ENCODE peak calls at places on chromosomes 6 and 20, in five cellular contexts. B, J, X, I and U are unnamed samples.

GRCh38 chr20:44026932-44027685 is 112.5 kb downstream of the TOX2 start:
- DNase-seq in B (peak; percentile 49), J (no peak), X (peak; percentile 46), I (no peak), U (no peak)

GRCh38 chr6:90158945-90159344 is 137.7 kb downstream of the BACH2 start:
- DNase-seq in B (no peak), J (no peak), X (no peak), I (no peak), U (no peak)

GRCh38 chr20:58438970-58439808 is 50.2 kb downstream of the VAPB start:
- DNase-seq in B (no peak), J (no peak), X (no peak), I (no peak), U (no peak)

GRCh38 chr20:52312131-52312729 is 120.7 kb upstream of the ZFP64 start:
- DNase-seq in B (peak; percentile 65), J (peak; percentile 79), X (no peak), I (no peak), U (peak; percentile 61)

GRCh38 chr6:16179970-16180431 is 51.1 kb downstream of the MYLIP start:
- DNase-seq in B (no peak), J (no peak), X (no peak), I (no peak), U (no peak)

GRCh38 chr20:44810061-44810390 is 320 bp downstream of the RIMS4 start:
- DNase-seq in B (no peak), J (no peak), X (no peak), I (no peak), U (no peak)

GRCh38 chr6:124613050-124613449 is 349.2 kb upstream of the RNF217 start:
- DNase-seq in B (no peak), J (no peak), X (no peak), I (no peak), U (no peak)

GRCh38 chr6:109772961-109773431 is 81.9 kb downstream of the FIG4 start:
- DNase-seq in B (peak; percentile 57), J (peak; percentile 90), X (no peak), I (peak; percentile 64), U (peak; percentile 45)

GRCh38 chr6:37323568-37323967 is 30.2 kb upstream of the RNF8 start:
- DNase-seq in B (peak; percentile 52), J (peak; percentile 61), X (no peak), I (no peak), U (peak; percentile 15)

GRCh38 chr6:52815167-52816092 is 11.8 kb upstream of the GSTA1 start:
- DNase-seq in B (peak; percentile 58), J (peak; percentile 57), X (peak; percentile 58), I (no peak), U (peak; percentile 42)

GRCh38 chr20:32569018-32569379 is 16.1 kb downstream of the NOL4L start:
- DNase-seq in B (no peak), J (no peak), X (no peak), I (no peak), U (no peak)

GRCh38 chr6:219641-220198 is 72.6 kb upstream of the DUSP22 start:
- DNase-seq in B (peak; percentile 63), J (peak; percentile 50), X (peak; percentile 83), I (peak; percentile 64), U (peak; percentile 51)

GRCh38 chr6:31365864-31366263 is 8.9 kb upstream of the HLA-B start:
- DNase-seq in B (no peak), J (no peak), X (no peak), I (no peak), U (no peak)

GRCh38 chr6:73580247-73581149 is 59.7 kb upstream of the EEF1A1 start:
- DNase-seq in B (peak; percentile 97), J (peak; percentile 98), X (peak; percentile 88), I (peak; percentile 78), U (peak; percentile 99)

GRCh38 chr6:100288311-100288710 is 176.4 kb downstream of the SIM1 start:
- DNase-seq in B (no peak), J (no peak), X (no peak), I (no peak), U (no peak)

GRCh38 chr6:91864911-91865310 is 1278.0 kb upstream of the MAP3K7 start:
- DNase-seq in B (no peak), J (no peak), X (no peak), I (no peak), U (no peak)

GRCh38 chr20:17898548-17898994 is 70.0 kb downstream of the SNX5 start:
- DNase-seq in B (peak; percentile 73), J (peak; percentile 84), X (peak; percentile 73), I (peak; percentile 64), U (peak; percentile 65)

GRCh38 chr6:134882426-134883038 is 67.4 kb downstream of the ALDH8A1 start:
- DNase-seq in B (peak; percentile 90), J (peak; percentile 86), X (no peak), I (peak; percentile 56), U (peak; percentile 73)

GRCh38 chr6:43766964-43767461 is 3.0 kb upstream of the VEGFA start:
- DNase-seq in B (no peak), J (no peak), X (peak; percentile 46), I (peak; percentile 11), U (no peak)

GRCh38 chr6:26329763-26330511 is 35.1 kb upstream of the BTN3A2 start:
- DNase-seq in B (peak; percentile 69), J (peak; percentile 66), X (no peak), I (no peak), U (peak; percentile 63)

GRCh38 chr6:138815797-138816528 is 20.1 kb downstream of the ECT2L start:
- DNase-seq in B (peak; percentile 76), J (peak; percentile 86), X (no peak), I (no peak), U (peak; percentile 78)

GRCh38 chr6:26021350-26022165 is 59.0 kb downstream of the TRIM38 start:
- DNase-seq in B (peak; percentile 94), J (peak; percentile 98), X (peak; percentile 95), I (peak; percentile 92), U (peak; percentile 98)

GRCh38 chr6:56076033-56076432 is 171.3 kb downstream of the COL21A1 start:
- DNase-seq in B (no peak), J (no peak), X (no peak), I (no peak), U (no peak)

GRCh38 chr20:56427797-56428196 is 15.7 kb downstream of the CASS4 start:
- DNase-seq in B (no peak), J (no peak), X (no peak), I (no peak), U (no peak)

GRCh38 chr20:50464026-50464724 is 46.0 kb upstream of the PTPN1 start:
- DNase-seq in B (peak; percentile 56), J (peak; percentile 70), X (peak; percentile 78), I (peak; percentile 39), U (peak; percentile 47)

GRCh38 chr6:11392778-11393507 is 144.6 kb upstream of the TMEM170B start:
- DNase-seq in B (no peak), J (no peak), X (no peak), I (peak; percentile 30), U (no peak)

DNA sequence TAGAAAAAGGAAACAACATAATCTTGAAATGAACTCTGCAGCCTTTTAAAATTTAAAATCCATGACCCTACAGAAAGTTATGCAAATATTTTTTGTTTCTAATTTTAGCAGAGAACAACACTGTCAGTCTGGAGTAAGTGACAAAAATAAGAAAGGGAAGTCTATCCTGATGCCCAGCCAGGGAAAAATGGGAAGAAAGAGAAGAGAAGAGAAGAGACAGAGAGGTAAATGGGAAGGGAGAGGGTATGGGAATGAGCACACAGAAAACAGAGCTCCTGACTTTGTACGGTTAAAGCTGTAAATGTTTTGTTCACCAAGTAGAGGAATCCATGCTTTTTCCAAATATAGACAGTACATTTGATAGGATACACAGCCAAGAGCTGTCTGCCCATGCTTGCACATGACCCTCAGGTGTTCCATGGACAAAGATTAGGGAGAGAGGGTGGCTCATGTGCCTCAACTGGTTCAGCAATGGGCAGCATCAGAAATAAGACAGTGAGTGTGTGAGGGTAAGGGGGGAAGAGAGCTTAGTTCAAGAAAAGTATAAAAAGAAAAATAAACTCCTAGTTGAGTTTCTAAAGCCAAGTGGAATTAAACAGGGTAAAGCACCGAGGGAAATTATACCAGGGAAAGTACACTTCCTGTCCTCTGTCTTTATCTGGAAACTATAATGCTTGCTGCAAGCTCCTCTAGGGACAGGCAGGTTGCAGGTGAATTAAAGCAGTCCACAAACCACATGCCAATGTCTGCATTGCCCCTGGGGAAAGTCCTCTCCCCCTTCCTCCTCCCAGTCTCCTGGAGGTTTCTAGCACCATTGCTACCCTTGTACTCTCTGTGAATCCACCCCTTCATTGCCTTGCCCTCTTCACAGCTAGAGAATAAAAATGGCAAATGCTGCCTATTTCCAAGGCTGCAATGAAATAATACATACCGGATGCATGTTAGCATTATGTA is 30.0 kb downstream of the MAP3K5 start:
- DNase-seq in B (no peak), J (no peak), X (no peak), I (no peak), U (no peak)
- H3K4me3 ChIP-seq in B (no peak overlapping the region), J (no peak overlapping the region), X (peak overlapping the region; percentile 21), I (peak overlapping the region; percentile 45), U (no peak overlapping the region)

GRCh38 chr20:38172344-38172743 is 7.3 kb upstream of the TGM2 start:
- DNase-seq in B (no peak), J (peak; percentile 60), X (no peak), I (no peak), U (peak; percentile 69)
- TF ChIP-seq CTCF in B (peak; percentile 30), J (peak; percentile 56), X (no peak), I (peak; percentile 11), U (peak; percentile 64)

DNA sequence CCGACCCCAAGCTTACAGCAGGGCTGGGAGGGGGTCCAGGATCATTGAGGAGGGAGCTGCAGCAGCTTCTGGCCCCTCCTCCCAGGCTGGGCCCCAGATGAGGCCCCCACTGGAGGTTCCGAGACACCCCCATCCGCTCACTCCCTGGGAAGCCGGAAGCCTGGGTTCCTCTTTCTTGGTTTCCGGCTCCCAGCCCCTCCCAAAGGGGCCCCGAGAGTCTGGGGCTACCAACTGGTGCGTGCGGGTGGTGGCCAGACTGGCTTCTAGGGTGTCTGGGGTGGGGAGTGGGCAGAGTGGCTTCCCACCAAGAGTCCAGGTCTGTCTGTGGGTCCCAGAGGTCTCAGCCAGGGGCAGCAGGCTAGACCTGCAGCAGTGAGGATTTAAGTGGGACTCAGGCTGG is 2.2 kb downstream of the RGS19 start:
- DNase-seq in B (no peak), J (no peak), X (no peak), I (peak; percentile 44), U (no peak)
- H3K4me3 ChIP-seq in B (no peak overlapping the region), J (no peak overlapping the region), X (peak overlapping the region; percentile 71), I (peak overlapping the region; percentile 90), U (no peak overlapping the region)

DNA sequence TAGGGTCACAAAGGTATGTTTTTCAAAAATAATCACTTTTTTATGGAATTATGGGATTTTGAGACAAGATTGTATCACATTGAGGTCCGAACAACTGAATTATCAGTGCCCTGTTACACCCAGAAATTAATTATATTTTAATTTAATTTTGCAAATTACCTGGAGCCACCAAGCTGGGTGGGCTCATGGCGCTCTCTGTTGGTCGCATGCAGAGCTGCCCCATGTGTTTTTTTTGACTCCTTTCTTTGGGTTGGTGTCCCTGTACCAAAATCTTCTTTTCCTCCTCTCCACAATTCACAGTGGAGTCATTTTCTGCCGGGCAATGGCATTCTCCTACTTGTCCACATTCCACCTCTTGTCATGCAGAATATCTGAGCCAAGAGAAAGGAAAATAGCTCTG is 38.9 kb upstream of the FRMD1 start:
- DNase-seq in B (no peak), J (peak; percentile 17), X (no peak), I (no peak), U (no peak)
- TF ChIP-seq CTCF in B (peak; percentile 12), J (peak; percentile 73), X (peak; percentile 33), I (peak; percentile 74), U (peak; percentile 24)

GRCh38 chr6:160154471-160154870 is 32.9 kb downstream of the SLC22A1 start:
- DNase-seq in B (no peak), J (no peak), X (no peak), I (no peak), U (no peak)
- H3K4me3 ChIP-seq in B (no peak overlapping the region), J (no peak overlapping the region), X (no peak overlapping the region), I (no peak overlapping the region), U (no peak overlapping the region)